ENCODE peak calls at places on chromosomes 16 and 17, in five cellular contexts. J, N, I, D and M are unnamed samples.

GRCh38 chr17:79872762-79873161 is 33.5 kb upstream of the CBX4 start:
- DNase-seq in J (no peak), N (no peak), I (no peak), D (no peak), M (no peak)

GRCh38 chr17:45836047-45837044 is 8.3 kb upstream of the SPPL2C start:
- DNase-seq in J (no peak), N (no peak), I (no peak), D (no peak), M (no peak)

GRCh38 chr16:13307861-13308260 is 406.5 kb downstream of the SHISA9 start:
- DNase-seq in J (no peak), N (no peak), I (no peak), D (no peak), M (no peak)

GRCh38 chr17:80018917-80019651 is 16.6 kb downstream of the TBC1D16 start:
- DNase-seq in J (no peak), N (no peak), I (no peak), D (no peak), M (no peak)

GRCh38 chr17:16652847-16653366 is 743 bp downstream of the ZNF624 start:
- DNase-seq in J (no peak), N (no peak), I (no peak), D (no peak), M (no peak)

GRCh38 chr17:79747508-79748295 is 17.0 kb downstream of the ENPP7 start:
- DNase-seq in J (peak; percentile 77), N (no peak), I (no peak), D (no peak), M (no peak)

GRCh38 chr17:76246080-76247066 is 6.1 kb upstream of the RNF157 start:
- DNase-seq in J (peak; percentile 38), N (no peak), I (no peak), D (no peak), M (peak; percentile 94)

GRCh38 chr17:63445571-63446217 is 412 bp downstream of the CYB561 start:
- DNase-seq in J (peak; percentile 57), N (peak; percentile 72), I (no peak), D (no peak), M (no peak)

GRCh38 chr17:55161935-55162555 is 102.7 kb upstream of the HLF start:
- DNase-seq in J (no peak), N (peak; percentile 39), I (no peak), D (peak; percentile 41), M (no peak)

GRCh38 chr16:54505479-54506247 is 219.1 kb upstream of the IRX3 start:
- DNase-seq in J (no peak), N (peak; percentile 7), I (no peak), D (no peak), M (no peak)

GRCh38 chr17:58387834-58388233 is 29.5 kb downstream of the RNF43 start:
- DNase-seq in J (no peak), N (no peak), I (no peak), D (no peak), M (no peak)

GRCh38 chr17:13544292-13544691 is 57.4 kb downstream of the HS3ST3A1 start:
- DNase-seq in J (no peak), N (no peak), I (no peak), D (no peak), M (no peak)

GRCh38 chr16:53523971-53524548 is 21.1 kb upstream of the AKTIP start:
- DNase-seq in J (no peak), N (no peak), I (no peak), D (no peak), M (no peak)

GRCh38 chr16:71426069-71426879 is 15.6 kb downstream of the TLE7 start:
- DNase-seq in J (peak; percentile 88), N (peak; percentile 53), I (no peak), D (no peak), M (no peak)

GRCh38 chr16:3654249-3654991 is at the start of gene DNASE1:
- DNase-seq in J (peak; percentile 69), N (peak; percentile 85), I (no peak), D (no peak), M (no peak)

GRCh38 chr16:82750078-82750477 is 123.3 kb downstream of the CDH13 start:
- DNase-seq in J (no peak), N (peak; percentile 45), I (no peak), D (no peak), M (no peak)

GRCh38 chr17:41404024-41404651 is 6.7 kb upstream of the KRT31 start:
- DNase-seq in J (no peak), N (peak; percentile 71), I (no peak), D (peak; percentile 39), M (peak; percentile 21)

GRCh38 chr17:67244621-67245072 is 349 bp downstream of the HELZ start:
- DNase-seq in J (peak; percentile 54), N (peak; percentile 15), I (no peak), D (no peak), M (no peak)

GRCh38 chr16:47143677-47144558 is at the start of gene NETO2:
- DNase-seq in J (peak; percentile 76), N (peak; percentile 77), I (no peak), D (no peak), M (no peak)

GRCh38 chr16:53147500-53148065 is 92.8 kb downstream of the CHD9 start:
- DNase-seq in J (no peak), N (peak; percentile 76), I (no peak), D (no peak), M (no peak)

GRCh38 chr17:17103160-17103559 is 60.9 kb downstream of the MPRIP start:
- DNase-seq in J (no peak), N (no peak), I (no peak), D (no peak), M (no peak)

GRCh38 chr17:50686494-50687199 is 21.1 kb downstream of the ANKRD40 start:
- DNase-seq in J (no peak), N (peak; percentile 62), I (no peak), D (no peak), M (no peak)

GRCh38 chr17:21467196-21467595 is 91.0 kb downstream of the KCNJ12 start:
- DNase-seq in J (no peak), N (no peak), I (no peak), D (no peak), M (no peak)

GRCh38 chr16:4866586-4866985 is 19.3 kb downstream of the UBN1 start:
- DNase-seq in J (no peak), N (no peak), I (no peak), D (no peak), M (no peak)

GRCh38 chr17:10114931-10115535 is 83.4 kb downstream of the GAS7 start:
- DNase-seq in J (no peak), N (no peak), I (peak; percentile 48), D (peak; percentile 18), M (peak; percentile 96)